ENCODE peak calls at places on chromosomes 16 and 17, in four cellular contexts. K is upper lobe of right lung, I is fibroblast of lung, S is cardiac muscle cell. P is an unnamed sample.

GRCh38 chr17:565506-565905 is 149.1 kb downstream of the VPS53 start:
- DNase-seq in K (no peak), I (no peak), S (no peak), P (peak; percentile 10)

GRCh38 chr16:6016530-6017184 is 919.1 kb upstream of the EEF2KMT start:
- DNase-seq in K (no peak), I (no peak), S (peak; percentile 82), P (no peak)

GRCh38 chr16:9380221-9380620 is 288.8 kb downstream of the HAPSTR1 start:
- DNase-seq in K (no peak), I (no peak), S (no peak), P (no peak)

GRCh38 chr17:7419833-7420610 is at the start of gene SPEM1:
- DNase-seq in K (no peak), I (no peak), S (no peak), P (no peak)

GRCh38 chr17:29196784-29197515 is 16.8 kb upstream of the MYO18A start:
- DNase-seq in K (no peak), I (no peak), S (no peak), P (no peak)

GRCh38 chr17:48720263-48721008 is 1.9 kb downstream of the PRAC1 start:
- DNase-seq in K (no peak), I (no peak), S (no peak), P (no peak)

GRCh38 chr16:79769320-79770243 is 169.0 kb upstream of the MAF start:
- DNase-seq in K (no peak), I (no peak), S (no peak), P (no peak)

GRCh38 chr17:45098869-45099616 is 33.3 kb downstream of the PLCD3 start:
- DNase-seq in K (peak; percentile 90), I (peak; percentile 81), S (peak; percentile 93), P (peak; percentile 93)

GRCh38 chr16:21088646-21089538 is 61.8 kb downstream of the DNAH3 start:
- DNase-seq in K (no peak), I (peak; percentile 34), S (no peak), P (no peak)

GRCh38 chr16:11955713-11956123 is 9.3 kb upstream of the TNFRSF17 start:
- DNase-seq in K (no peak), I (peak; percentile 76), S (no peak), P (no peak)

GRCh38 chr17:16352303-16352837 is 899 bp downstream of the CENPV start:
- DNase-seq in K (peak; percentile 65), I (peak; percentile 36), S (peak; percentile 57), P (peak; percentile 63)

GRCh38 chr17:34736611-34737010 is 157.2 kb downstream of the TMEM132E start:
- DNase-seq in K (no peak), I (no peak), S (no peak), P (no peak)

GRCh38 chr17:76251478-76252039 is 11.3 kb upstream of the RNF157 start:
- DNase-seq in K (no peak), I (no peak), S (no peak), P (no peak)

GRCh38 chr16:3576211-3576610 is 992 bp downstream of the NLRC3 start:
- DNase-seq in K (no peak), I (no peak), S (no peak), P (no peak)

GRCh38 chr17:74632196-74632540 is 8.6 kb upstream of the CD300E start:
- DNase-seq in K (no peak), I (no peak), S (no peak), P (no peak)

GRCh38 chr16:17369441-17369951 is 101.3 kb downstream of the XYLT1 start:
- DNase-seq in K (peak; percentile 72), I (no peak), S (no peak), P (no peak)

GRCh38 chr17:17186051-17186450 is 20.1 kb downstream of the PLD6 start:
- DNase-seq in K (no peak), I (no peak), S (peak; percentile 24), P (no peak)

GRCh38 chr17:16371742-16372141 is 9.1 kb upstream of the UBB start:
- DNase-seq in K (no peak), I (peak; percentile 87), S (no peak), P (no peak)

GRCh38 chr17:10618202-10618635 is 38.9 kb downstream of the MYH3 start:
- DNase-seq in K (peak; percentile 73), I (peak; percentile 71), S (peak; percentile 83), P (peak; percentile 46)

GRCh38 chr16:68362314-68362913 is 51.6 kb downstream of the PRMT7 start:
- DNase-seq in K (no peak), I (no peak), S (no peak), P (peak; percentile 64)

GRCh38 chr17:78831688-78832540 is 8.7 kb downstream of the USP36 start:
- DNase-seq in K (no peak), I (no peak), S (no peak), P (no peak)

GRCh38 chr17:51850206-51850605 is 308.3 kb downstream of the CA10 start:
- DNase-seq in K (no peak), I (no peak), S (no peak), P (no peak)

GRCh38 chr17:35801583-35802224 is 6.3 kb upstream of the MMP28 start:
- DNase-seq in K (peak; percentile 75), I (peak; percentile 55), S (peak; percentile 69), P (peak; percentile 96)

GRCh38 chr17:42337442-42337841 is 49.1 kb downstream of the STAT5A start:
- DNase-seq in K (no peak), I (peak; percentile 51), S (no peak), P (no peak)

GRCh38 chr17:74115586-74115985 is 87.9 kb upstream of the RPL38 start:
- DNase-seq in K (peak; percentile 48), I (no peak), S (no peak), P (no peak)

GRCh38 chr16:68644303-68644702 is 807 bp upstream of the CDH3 start:
- DNase-seq in K (no peak), I (no peak), S (peak; percentile 31), P (no peak)

GRCh38 chr17:12620200-12620720 is 45.4 kb upstream of the MYOCD start:
- DNase-seq in K (no peak), I (peak; percentile 66), S (no peak), P (no peak)

GRCh38 chr17:47717845-47718621 is 15.0 kb upstream of the TBX21 start:
- DNase-seq in K (no peak), I (no peak), S (no peak), P (no peak)

GRCh38 chr16:66386629-66387622 is 20.4 kb downstream of the CDH5 start:
- DNase-seq in K (no peak), I (no peak), S (no peak), P (peak; percentile 1)

GRCh38 chr17:39097537-39097936 is 53.9 kb downstream of the PLXDC1 start:
- DNase-seq in K (no peak), I (no peak), S (no peak), P (no peak)

GRCh38 chr16:24174504-24174903 is 81.6 kb upstream of the CACNG3 start:
- DNase-seq in K (no peak), I (no peak), S (no peak), P (no peak)

GRCh38 chr17:78748730-78749317 is 33.2 kb downstream of the CYTH1 start:
- DNase-seq in K (peak; percentile 81), I (peak; percentile 77), S (no peak), P (no peak)

GRCh38 chr17:7436556-7437368 is 1.5 kb downstream of the TMEM102 start:
- DNase-seq in K (peak; percentile 94), I (peak; percentile 71), S (peak; percentile 92), P (peak; percentile 81)

GRCh38 chr17:43952724-43953666 is 745 bp downstream of the PYY start:
- DNase-seq in K (no peak), I (no peak), S (peak; percentile 57), P (no peak)

GRCh38 chr17:33640629-33641028 is 347.5 kb upstream of the ASIC2 start:
- DNase-seq in K (no peak), I (no peak), S (peak; percentile 67), P (no peak)

GRCh38 chr17:33637534-33637933 is 344.4 kb upstream of the ASIC2 start:
- DNase-seq in K (no peak), I (no peak), S (no peak), P (no peak)

GRCh38 chr17:33642002-33642401 is 348.9 kb upstream of the ASIC2 start:
- DNase-seq in K (no peak), I (no peak), S (no peak), P (no peak)

GRCh38 chr17:33639103-33639991 is 346.3 kb upstream of the ASIC2 start:
- DNase-seq in K (no peak), I (no peak), S (no peak), P (no peak)
- H3K27me3 ChIP-seq in K (peaks cover 3% of the 10 kb centered on the region), I (no peaks in the 10 kb centered on the region), S (no peaks in the 10 kb centered on the region), P (peaks cover 26% of the 10 kb centered on the region)

GRCh38 chr17:26782153-26782552 is 511.8 kb upstream of the WSB1 start:
- DNase-seq in K (peak; percentile 40), I (no peak), S (no peak), P (no peak)
- H3K9me3 ChIP-seq in K (peaks cover 32% of the 10 kb centered on the region), I (no peaks in the 10 kb centered on the region), S (no peaks in the 10 kb centered on the region), P (no peaks in the 10 kb centered on the region)

GRCh38 chr16:14618566-14618965 is 11.5 kb downstream of the PARN start:
- DNase-seq in K (no peak), I (no peak), S (no peak), P (no peak)
- H3K27me3 ChIP-seq in K (no peaks in the 10 kb centered on the region), I (no peaks in the 10 kb centered on the region), S (no peaks in the 10 kb centered on the region), P (no peaks in the 10 kb centered on the region)

GRCh38 chr16:64398795-64399194 is 723.1 kb downstream of the CDH11 start:
- DNase-seq in K (no peak), I (no peak), S (no peak), P (no peak)
- H3K9me3 ChIP-seq in K (no peaks in the 10 kb centered on the region), I (no peaks in the 10 kb centered on the region), S (no peaks in the 10 kb centered on the region), P (no peaks in the 10 kb centered on the region)

GRCh38 chr17:4529533-4530152 is 25.5 kb downstream of the MYBBP1A start:
- DNase-seq in K (no peak), I (no peak), S (no peak), P (no peak)
- H3K27me3 ChIP-seq in K (no peaks in the 10 kb centered on the region), I (peaks cover 6% of the 10 kb centered on the region), S (no peaks in the 10 kb centered on the region), P (no peaks in the 10 kb centered on the region)

DNA sequence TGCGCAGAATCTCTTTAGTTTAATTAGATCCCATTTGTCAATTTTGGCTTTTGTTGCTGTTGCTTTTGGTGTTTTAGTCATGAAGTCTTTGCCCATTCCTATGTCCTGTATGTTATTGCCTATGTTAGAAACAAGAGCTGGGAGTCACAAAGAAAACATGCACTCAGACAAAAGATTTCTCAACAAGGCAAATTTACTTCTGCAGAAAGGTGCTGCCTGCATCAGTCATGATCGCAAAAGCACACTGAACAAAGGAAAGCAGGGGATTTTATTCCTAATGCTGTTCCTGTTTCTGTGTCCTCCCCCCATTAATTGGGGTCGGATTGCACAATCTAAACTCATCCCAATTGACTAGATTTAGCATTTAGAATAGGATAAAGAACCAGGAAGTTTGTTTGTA is 55.9 kb downstream of the ATF7IP2 start:
- DNase-seq in K (no peak), I (no peak), S (no peak), P (no peak)
- H3K9me3 ChIP-seq in K (peaks cover 28% of the 10 kb centered on the region), I (no peaks in the 10 kb centered on the region), S (peaks cover 3% of the 10 kb centered on the region), P (no peaks in the 10 kb centered on the region)

DNA sequence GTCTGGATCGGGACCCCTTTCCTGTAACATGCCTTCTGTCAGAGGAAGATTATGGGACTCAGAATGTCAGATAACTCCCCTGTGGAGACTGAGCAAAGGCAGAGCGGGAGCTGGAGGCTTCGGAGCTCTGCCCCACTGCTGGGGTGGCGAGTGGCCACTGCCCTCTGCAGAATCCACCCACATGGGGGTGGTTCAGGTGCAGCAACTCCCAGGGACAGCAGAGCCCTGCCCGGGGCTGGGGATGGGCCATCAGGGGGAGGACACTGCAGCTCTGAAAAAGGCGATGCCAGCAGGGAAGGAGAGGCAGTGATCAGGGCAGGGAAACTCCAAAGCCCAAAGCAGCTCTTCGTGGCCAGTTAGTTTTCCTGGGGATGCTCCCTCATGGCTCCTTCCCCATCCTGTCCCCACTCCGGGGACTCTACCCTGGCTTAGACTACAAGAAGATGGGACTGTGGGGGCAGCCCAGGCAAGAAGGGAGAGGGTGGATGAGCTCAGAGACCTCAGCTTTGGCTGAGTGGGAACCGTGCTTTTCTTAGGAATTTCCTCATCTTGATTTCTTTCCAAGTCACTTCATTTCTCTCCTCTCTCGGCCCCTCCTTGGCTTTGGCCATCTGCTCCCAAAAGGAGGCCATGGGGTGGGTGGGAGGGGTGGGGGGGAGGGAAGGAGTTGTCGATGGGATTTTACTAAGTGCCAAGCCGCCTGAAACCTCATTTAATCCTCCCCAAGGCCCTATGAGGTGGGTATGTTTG is 4.0 kb downstream of the CA4 start:
- DNase-seq in K (peak; percentile 28), I (peak; percentile 39), S (no peak), P (peak; percentile 2)
- H3K27me3 ChIP-seq in K (peaks cover 29% of the 10 kb centered on the region), I (peaks cover 43% of the 10 kb centered on the region), S (peaks cover 50% of the 10 kb centered on the region), P (peaks cover 27% of the 10 kb centered on the region)